ENCODE peak calls at places on chromosome 12, in nine cellular contexts. W, L, A, K, Z, I, J, V and M are unnamed samples.

GRCh38 chr12:3242199-3242863 is 165.2 kb downstream of the TSPAN9 start:
- DNase-seq in W (no peak), V (no peak), A (no peak), K (no peak), J (peak), Z (no peak), L (peak), I (no peak), M (no peak)

GRCh38 chr12:19158909-19159308 is 29.4 kb downstream of the PLEKHA5 start:
- DNase-seq in A (no peak), W (no peak), I (no peak), V (no peak), L (no peak), Z (no peak), K (no peak), J (no peak), M (peak)

GRCh38 chr12:1995205-1995896 is 8.9 kb downstream of the DCP1B start:
- DNase-seq in V (no peak), L (no peak), K (no peak), A (no peak), W (no peak), I (no peak), Z (no peak), J (no peak), M (no peak)

GRCh38 chr12:8912910-8913309 is 1.4 kb upstream of the PHC1 start:
- DNase-seq in J (no peak), Z (no peak), A (no peak), K (no peak), V (peak), W (no peak), L (peak), I (peak), M (no peak)

GRCh38 chr12:47397664-47398281 is 308.1 kb downstream of the RPAP3 start:
- DNase-seq in J (no peak), A (no peak), L (no peak), W (no peak), K (no peak), V (no peak), Z (peak), I (no peak), M (no peak)

GRCh38 chr12:1691123-1692007 is 495 bp downstream of the ADIPOR2 start:
- DNase-seq in K (peak), J (peak), Z (no peak), I (peak), V (no peak), A (no peak), W (no peak), L (peak), M (no peak)

GRCh38 chr12:65640489-65640901 is 183.8 kb upstream of the HMGA2 start:
- DNase-seq in K (peak), W (no peak), J (no peak), L (no peak), Z (peak), V (no peak), I (peak), A (no peak), M (no peak)

GRCh38 chr12:77220586-77220985 is 155.2 kb upstream of the E2F7 start:
- DNase-seq in J (no peak), Z (peak), W (no peak), L (no peak), V (no peak), A (no peak), K (no peak), I (no peak), M (no peak)

GRCh38 chr12:115049617-115050016 is 365.6 kb upstream of the TBX3 start:
- DNase-seq in A (no peak), Z (no peak), V (no peak), W (no peak), K (no peak), J (no peak), I (no peak), L (no peak), M (no peak)

GRCh38 chr12:33514893-33515292 is 75.3 kb upstream of the SYT10 start:
- DNase-seq in Z (no peak), I (no peak), J (no peak), A (no peak), L (no peak), K (no peak), V (no peak), W (no peak), M (no peak)

GRCh38 chr12:112031472-112031871 is 18.2 kb downstream of the ERP29 start:
- DNase-seq in W (no peak), J (no peak), K (no peak), L (no peak), V (no peak), Z (no peak), I (no peak), A (no peak), M (no peak)

GRCh38 chr12:112023759-112024396 is 10.7 kb downstream of the ERP29 start:
- DNase-seq in Z (no peak), L (no peak), A (no peak), W (no peak), I (no peak), K (no peak), J (no peak), V (no peak), M (no peak)

GRCh38 chr12:112025808-112026375 is 12.7 kb downstream of the ERP29 start:
- DNase-seq in J (no peak), W (no peak), L (no peak), V (no peak), K (no peak), I (no peak), A (no peak), Z (no peak), M (no peak)

GRCh38 chr12:112032292-112032691 is 19.1 kb downstream of the ERP29 start:
- DNase-seq in J (no peak), A (no peak), Z (no peak), K (no peak), W (no peak), V (no peak), L (no peak), I (no peak), M (no peak)

DNA sequence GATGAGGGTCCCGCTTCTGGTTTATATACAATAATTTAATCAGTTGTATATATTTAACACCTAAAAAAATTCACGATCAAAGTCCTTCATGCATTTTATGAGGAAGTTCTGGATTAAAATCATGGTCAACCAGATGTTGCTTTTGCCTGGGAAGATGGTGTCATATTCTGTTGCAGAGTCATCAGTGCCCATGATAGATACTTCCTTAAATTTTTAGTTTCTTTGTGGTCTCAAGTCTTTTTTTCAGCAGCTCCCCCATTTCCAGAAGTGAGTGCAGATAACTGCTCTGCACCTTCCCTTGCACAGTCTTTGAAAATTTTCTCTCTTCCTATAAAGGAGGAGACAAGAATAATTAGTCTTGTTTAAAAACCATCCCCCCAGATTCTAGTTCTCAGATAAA is 16.1 kb downstream of the ERP29 start:
- DNase-seq in J (no peak), K (no peak), Z (no peak), I (no peak), L (no peak), W (no peak), A (no peak), V (no peak), M (no peak)
- TF ChIP-seq CTCF in J (no peak), K (no peak), Z (no peak), I (no peak), L (no peak), W (no peak), A (no peak), V (no peak), M (no peak)

GRCh38 chr12:96422192-96422591 is 22.0 kb upstream of the CDK17 start:
- DNase-seq in K (no peak), I (no peak), A (no peak), V (no peak), Z (peak), J (no peak), W (no peak), L (no peak), M (no peak)

GRCh38 chr12:96424601-96425000 is 24.4 kb upstream of the CDK17 start:
- DNase-seq in J (no peak), Z (no peak), W (no peak), V (no peak), L (no peak), K (no peak), A (no peak), I (no peak), M (no peak)

GRCh38 chr12:96425321-96425720 is 25.1 kb upstream of the CDK17 start:
- DNase-seq in Z (peak), W (no peak), A (no peak), L (no peak), K (no peak), V (no peak), J (no peak), I (no peak), M (peak)

GRCh38 chr12:96427269-96427729 is 27.1 kb upstream of the CDK17 start:
- DNase-seq in L (peak), W (peak), I (peak), V (peak), K (peak), A (peak), Z (peak), J (peak), M (peak)

DNA sequence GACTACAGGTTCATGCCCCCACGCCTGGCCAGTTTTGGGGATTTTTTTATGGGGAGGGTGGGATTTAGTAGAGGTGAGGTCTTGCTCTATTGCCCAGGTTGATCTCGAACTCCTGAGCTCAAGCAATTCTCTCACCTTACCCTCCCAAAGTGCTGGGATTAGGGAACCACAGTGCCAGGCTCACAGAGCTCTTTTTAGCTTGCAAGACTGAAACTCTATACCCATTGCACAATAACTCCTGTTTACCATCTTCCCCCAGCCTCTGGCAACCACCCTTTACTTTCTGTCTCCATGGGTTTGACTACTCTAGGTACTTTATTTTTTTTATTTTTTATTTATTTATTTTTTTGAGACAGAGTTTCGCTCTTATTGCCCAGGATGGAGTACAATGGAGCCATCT is 25.7 kb upstream of the CDK17 start:
- DNase-seq in Z (no peak), I (no peak), A (no peak), J (no peak), K (no peak), W (no peak), V (no peak), L (no peak), M (no peak)
- H3K4me3 ChIP-seq in Z (no peak), I (no peak), A (no peak), J (no peak), K (no peak), W (no peak), V (no peak), L (no peak), M (no peak)

GRCh38 chr12:102902093-102902492 is 15.0 kb downstream of the PAH start:
- DNase-seq in A (no peak), Z (no peak), K (no peak), W (no peak), V (no peak), J (no peak), I (no peak), L (no peak), M (no peak)
- TF ChIP-seq CTCF in A (no peak), Z (no peak), K (no peak), W (no peak), V (no peak), J (no peak), I (no peak), L (no peak), M (no peak)

GRCh38 chr12:29783773-29784666 is at the start of gene TMTC1:
- DNase-seq in A (no peak), V (peak), L (peak), Z (peak), K (peak), W (peak), I (peak), J (peak), M (no peak)
- H3K4me3 ChIP-seq in A (peak), V (peak), L (peak), Z (peak), K (peak), W (peak), I (peak), J (peak), M (peak)

DNA sequence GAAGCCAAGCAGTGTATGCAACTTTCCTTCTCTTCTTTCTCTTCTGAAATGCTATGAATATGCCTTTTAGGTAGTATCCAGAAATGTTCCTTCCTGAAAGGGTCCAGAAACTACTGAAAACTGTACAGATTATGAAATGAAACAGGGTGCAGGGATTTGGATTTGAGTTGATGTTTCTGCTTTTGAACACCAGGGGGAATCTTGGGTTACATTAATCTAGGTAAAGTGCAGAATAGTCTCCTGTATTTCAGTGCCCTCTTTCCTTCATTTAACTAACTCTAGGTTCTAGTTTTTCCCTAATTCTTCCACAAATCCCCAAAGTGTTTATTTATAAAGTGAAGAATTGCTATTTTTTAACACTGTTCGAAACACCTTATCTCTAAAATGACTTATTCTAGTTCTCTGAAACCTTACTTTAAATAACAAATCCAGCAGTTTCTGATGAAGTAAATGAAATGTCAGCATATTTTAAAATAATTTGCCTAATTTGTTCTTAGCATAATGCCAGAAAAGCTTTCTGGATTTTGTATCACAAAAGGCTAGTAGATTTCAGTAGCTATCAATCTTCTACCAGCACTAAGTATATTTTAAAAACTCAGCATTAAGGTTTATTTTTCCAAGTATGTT is 111.9 kb downstream of the LRRK2 start:
- DNase-seq in Z (no peak), L (no peak), K (no peak), J (no peak), I (no peak), V (peak), W (no peak), A (no peak), M (no peak)
- TF ChIP-seq CTCF in Z (peak), L (peak), K (peak), J (peak), I (no peak), V (peak), W (no peak), A (peak), M (peak)